ENCODE peak calls at places on chromosomes 11 and 22, in six cellular contexts. J is activated CD4-positive, alpha-beta T cell treated with anti-CD3 and anti-CD28 coated beads, Interleukin-2, amount 50 U/mL, for 24 hours; X is stimulated activated CD4-positive, alpha-beta T cell treated with anti-CD3 and anti-CD28 coated beads, Interleukin-2, amount 100 ng/mL, for 48 hours; W is mesenchymal stem cell; H is activated effector memory CD4-positive, alpha-beta T cell treated with anti-CD3 and anti-CD28 coated beads, Interleukin-2, amount 50 U/mL, for 16 hours; E is naive thymus-derived CD4-positive, alpha-beta T cell. Y is an unnamed sample.

GRCh38 chr22:39519681-39520053 is 695 bp upstream of the ATF4 start:
- DNase-seq in J (no peak), X (no peak), W (peak), H (no peak), E (no peak), Y (peak)

GRCh38 chr22:20155330-20156041 is 4.6 kb upstream of the CCDC188 start:
- DNase-seq in J (no peak), X (no peak), W (no peak), H (no peak), E (no peak), Y (no peak)

GRCh38 chr11:113446938-113447337 is 28.3 kb downstream of the DRD2 start:
- DNase-seq in J (no peak), X (no peak), W (no peak), H (no peak), E (no peak), Y (no peak)

GRCh38 chr11:94537051-94537600 is 6.6 kb upstream of the FUT4 start:
- DNase-seq in J (no peak), X (no peak), W (no peak), H (no peak), E (no peak), Y (no peak)

GRCh38 chr11:288328-289144 is at the start of gene PGGHG:
- DNase-seq in J (no peak), X (peak), W (peak), H (peak), E (peak), Y (peak)

GRCh38 chr11:48307760-48308386 is 1.9 kb downstream of the OR4S1 start:
- DNase-seq in J (peak), X (peak), W (peak), H (peak), E (peak), Y (peak)

GRCh38 chr11:78886616-78887015 is 312.0 kb upstream of the NARS2 start:
- DNase-seq in J (no peak), X (no peak), W (no peak), H (no peak), E (no peak), Y (no peak)

GRCh38 chr11:115558635-115559034 is 54.4 kb upstream of the CADM1 start:
- DNase-seq in J (no peak), X (no peak), W (no peak), H (no peak), E (no peak), Y (no peak)

GRCh38 chr11:48148749-48149148 is 67.9 kb upstream of the OR4B1 start:
- DNase-seq in J (no peak), X (no peak), W (no peak), H (no peak), E (no peak), Y (no peak)

GRCh38 chr11:58775066-58775708 is 43.4 kb upstream of the GLYAT start:
- DNase-seq in J (no peak), X (no peak), W (no peak), H (no peak), E (no peak), Y (no peak)

GRCh38 chr22:22787151-22787550 is 100.5 kb upstream of the IGLL5 start:
- DNase-seq in J (no peak), X (no peak), W (no peak), H (no peak), E (no peak), Y (no peak)

GRCh38 chr22:42313204-42313603 is 42.8 kb upstream of the TCF20 start:
- DNase-seq in J (no peak), X (no peak), W (no peak), H (no peak), E (no peak), Y (no peak)

GRCh38 chr11:8032122-8032521 is 45.0 kb downstream of the EIF3F start:
- DNase-seq in J (no peak), X (no peak), W (no peak), H (no peak), E (no peak), Y (no peak)

GRCh38 chr22:29346659-29347058 is 31.2 kb upstream of the RASL10A start:
- DNase-seq in J (no peak), X (no peak), W (no peak), H (no peak), E (no peak), Y (no peak)

GRCh38 chr22:30396871-30397655 is at the start of gene SEC14L2:
- DNase-seq in J (peak), X (peak), W (peak), H (peak), E (peak), Y (no peak)

GRCh38 chr22:25008666-25009065 is 56.1 kb downstream of the KIAA1671 start:
- DNase-seq in J (no peak), X (no peak), W (peak), H (no peak), E (no peak), Y (no peak)

GRCh38 chr22:21009638-21010425 is 5.1 kb upstream of the P2RX6 start:
- DNase-seq in J (no peak), X (no peak), W (peak), H (no peak), E (peak), Y (peak)

GRCh38 chr11:20364412-20364792 is 888 bp downstream of the HTATIP2 start:
- DNase-seq in J (no peak), X (no peak), W (no peak), H (no peak), E (no peak), Y (no peak)

GRCh38 chr11:13238879-13239514 is 38.6 kb upstream of the BMAL1 start:
- DNase-seq in J (peak), X (peak), W (peak), H (peak), E (peak), Y (peak)

GRCh38 chr22:29951675-29952413 is 68.9 kb downstream of the MTMR3 start:
- DNase-seq in J (no peak), X (no peak), W (no peak), H (no peak), E (no peak), Y (no peak)

GRCh38 chr22:26648011-26648497 is 9.3 kb upstream of the MIAT start:
- DNase-seq in J (no peak), X (no peak), W (no peak), H (peak), E (peak), Y (no peak)

GRCh38 chr22:46293591-46294260 is 2.9 kb upstream of the GTSE1 start:
- DNase-seq in J (no peak), X (no peak), W (peak), H (no peak), E (no peak), Y (peak)

GRCh38 chr11:35232961-35233360 is 94.0 kb downstream of the CD44 start:
- DNase-seq in J (no peak), X (no peak), W (peak), H (no peak), E (no peak), Y (no peak)

GRCh38 chr22:21026783-21027692 is 5.3 kb downstream of the SLC7A4 start:
- DNase-seq in J (no peak), X (no peak), W (no peak), H (no peak), E (no peak), Y (no peak)

GRCh38 chr11:112255075-112255739 is 5.5 kb downstream of the PLET1 start:
- DNase-seq in J (no peak), X (no peak), W (peak), H (no peak), E (no peak), Y (peak)

GRCh38 chr11:12544986-12545775 is 129.0 kb upstream of the TEAD1 start:
- DNase-seq in J (no peak), X (no peak), W (peak), H (no peak), E (no peak), Y (no peak)

GRCh38 chr22:41966607-41967240 is 2.5 kb upstream of the SEPTIN3 start:
- DNase-seq in J (no peak), X (no peak), W (peak), H (peak), E (peak), Y (peak)

GRCh38 chr22:24592846-24593809 is at the start of gene LRRC75B:
- DNase-seq in J (no peak), X (peak), W (peak), H (peak), E (no peak), Y (peak)

GRCh38 chr11:26078217-26078821 is 253.6 kb upstream of the ANO3 start:
- DNase-seq in J (no peak), X (no peak), W (peak), H (no peak), E (no peak), Y (no peak)

Y was measured in GDM1.